ENCODE peak calls at places on chromosomes 11 and 22, in eight cellular contexts. L, G, U, J, I, H, F and C are unnamed samples.

GRCh38 chr11:35484435-35484834 is 41.0 kb downstream of the PAMR1 start:
- DNase-seq in H (no peak), J (no peak), F (no peak), G (peak), U (no peak), I (peak), L (no peak), C (peak)

GRCh38 chr11:494761-495536 is 12.1 kb downstream of the RNH1 start:
- DNase-seq in F (no peak), L (peak), J (no peak), H (no peak), G (no peak), I (peak), U (no peak), C (no peak)

GRCh38 chr11:65793625-65794400 is 7.0 kb downstream of the OVOL1 start:
- DNase-seq in G (no peak), U (no peak), I (no peak), H (no peak), F (no peak), L (no peak), J (no peak), C (no peak)

GRCh38 chr11:95680169-95680929 is 109.2 kb downstream of the FAM76B start:
- DNase-seq in G (no peak), U (no peak), L (no peak), J (peak), I (peak), H (no peak), F (no peak), C (peak)

GRCh38 chr11:72696866-72697428 is 22.7 kb upstream of the PDE2A start:
- DNase-seq in G (no peak), J (no peak), H (no peak), I (peak), U (no peak), L (peak), F (peak), C (peak)

GRCh38 chr11:447923-448731 is 2.0 kb upstream of the PTDSS2 start:
- DNase-seq in I (peak), L (peak), H (peak), J (peak), F (peak), U (peak), G (peak), C (peak)

GRCh38 chr22:45783021-45783420 is 111.4 kb downstream of the ATXN10 start:
- DNase-seq in U (no peak), F (no peak), I (no peak), J (no peak), L (no peak), G (no peak), H (no peak), C (no peak)

GRCh38 chr11:1060885-1061616 is 13.6 kb upstream of the MUC2 start:
- DNase-seq in J (peak), G (peak), F (no peak), I (peak), U (no peak), H (no peak), L (peak), C (peak)

GRCh38 chr11:115244314-115244713 is 259.9 kb downstream of the CADM1 start:
- DNase-seq in F (no peak), L (no peak), J (no peak), U (no peak), G (no peak), I (no peak), H (no peak), C (no peak)

GRCh38 chr22:39941661-39942060 is 18.5 kb upstream of the TMA7B start:
- DNase-seq in I (no peak), H (no peak), F (no peak), L (no peak), J (no peak), G (no peak), U (no peak), C (no peak)

GRCh38 chr22:27024982-27025381 is 367.6 kb downstream of the MIAT start:
- DNase-seq in G (no peak), U (no peak), F (no peak), I (no peak), L (no peak), H (no peak), J (no peak), C (no peak)

GRCh38 chr11:1231396-1232327 is 8.8 kb downstream of the MUC5B start:
- DNase-seq in F (no peak), H (peak), U (peak), J (no peak), L (peak), I (no peak), G (no peak), C (no peak)

GRCh38 chr11:98185245-98185644 is 835.5 kb upstream of the CNTN5 start:
- DNase-seq in H (no peak), J (no peak), U (no peak), L (no peak), G (no peak), F (no peak), I (no peak), C (no peak)

GRCh38 chr11:30174265-30175022 is 56.4 kb upstream of the FSHB start:
- DNase-seq in L (no peak), F (peak), I (no peak), G (no peak), J (no peak), H (no peak), U (no peak), C (no peak)

GRCh38 chr11:71310184-71310583 is 57.8 kb upstream of the SHANK2 start:
- DNase-seq in H (no peak), J (no peak), L (no peak), F (no peak), G (no peak), I (no peak), U (no peak), C (no peak)

GRCh38 chr22:48797731-48798130 is 1029.9 kb downstream of the BRD1 start:
- DNase-seq in G (no peak), L (no peak), H (no peak), U (no peak), F (no peak), I (no peak), J (no peak), C (no peak)

GRCh38 chr11:34053161-34053686 is 1.7 kb downstream of the CAPRIN1 start:
- DNase-seq in G (no peak), H (peak), I (peak), J (peak), L (peak), F (peak), U (peak), C (peak)

GRCh38 chr11:61037694-61038093 is 64.6 kb upstream of the CD5 start:
- DNase-seq in G (no peak), H (no peak), F (no peak), L (no peak), U (no peak), I (peak), J (peak), C (peak)

GRCh38 chr22:36510966-36511881 is 4.4 kb upstream of the FOXRED2 start:
- DNase-seq in F (peak), U (no peak), L (no peak), H (no peak), J (peak), G (no peak), I (peak), C (peak)

GRCh38 chr11:19903620-19904069 is 191.0 kb downstream of the NAV2 start:
- DNase-seq in U (peak), I (peak), J (peak), G (no peak), F (peak), H (no peak), L (peak), C (peak)

GRCh38 chr11:2077061-2077802 is 62.0 kb downstream of the IGF2 start:
- DNase-seq in L (no peak), U (no peak), F (no peak), J (peak), G (peak), I (peak), H (no peak), C (peak)

GRCh38 chr11:18987454-18988231 is 48.4 kb upstream of the MRGPRX1 start:
- DNase-seq in H (no peak), J (peak), U (no peak), G (no peak), F (no peak), I (peak), L (no peak), C (peak)

GRCh38 chr11:68340003-68340767 is 27.8 kb downstream of the LRP5 start:
- DNase-seq in I (no peak), U (no peak), L (no peak), H (no peak), G (no peak), F (no peak), J (no peak), C (no peak)

GRCh38 chr11:126357969-126358762 is 2.7 kb downstream of the ST3GAL4 start:
- DNase-seq in J (no peak), U (peak), L (no peak), F (no peak), G (no peak), H (peak), I (no peak), C (no peak)

GRCh38 chr22:46084943-46085830 is 65.1 kb upstream of the PPARA start:
- DNase-seq in L (peak), F (peak), I (peak), G (no peak), J (peak), H (peak), U (peak), C (peak)

GRCh38 chr22:47369431-47370015 is 607.1 kb downstream of the TBC1D22A start:
- DNase-seq in I (no peak), H (peak), G (no peak), U (no peak), L (no peak), F (no peak), J (no peak), C (no peak)

GRCh38 chr11:102061276-102061675 is 14.0 kb downstream of the CFAP300 start:
- DNase-seq in G (no peak), J (no peak), L (no peak), I (peak), U (no peak), H (no peak), F (no peak), C (peak)

GRCh38 chr11:93477684-93478234 is 65.4 kb downstream of the SMCO4 start:
- DNase-seq in I (peak), U (no peak), H (no peak), L (no peak), J (no peak), F (no peak), G (no peak), C (no peak)

GRCh38 chr22:41034741-41035140 is 57.7 kb upstream of the EP300 start:
- DNase-seq in J (no peak), F (no peak), H (no peak), L (no peak), U (no peak), G (no peak), I (no peak), C (no peak)

GRCh38 chr22:45844009-45844408 is 133.0 kb downstream of the WNT7B start:
- DNase-seq in F (no peak), U (no peak), J (no peak), H (no peak), L (no peak), G (no peak), I (no peak), C (no peak)

GRCh38 chr11:19101803-19102520 is 15.0 kb upstream of the ZDHHC13 start:
- DNase-seq in I (no peak), G (no peak), J (no peak), H (no peak), U (no peak), F (no peak), L (no peak), C (peak)

GRCh38 chr11:69342588-69343330 is 48.8 kb downstream of the MYEOV start:
- DNase-seq in U (peak), G (no peak), H (no peak), L (no peak), I (no peak), F (no peak), J (no peak), C (no peak)

GRCh38 chr22:26748845-26749244 is 91.5 kb downstream of the MIAT start:
- DNase-seq in G (no peak), J (no peak), U (no peak), L (no peak), I (no peak), H (no peak), F (no peak), C (no peak)

GRCh38 chr22:21975273-21975672 is 7.3 kb downstream of the TOP3B start:
- DNase-seq in U (no peak), G (no peak), J (no peak), H (no peak), L (peak), F (no peak), I (no peak), C (no peak)

GRCh38 chr22:27809700-27810365 is 8.3 kb upstream of the MN1 start:
- DNase-seq in U (no peak), L (no peak), F (no peak), H (no peak), G (no peak), J (no peak), I (peak), C (no peak)

GRCh38 chr11:32385998-32386397 is 49.3 kb downstream of the WT1 start:
- DNase-seq in J (peak), F (no peak), U (no peak), I (peak), G (no peak), H (no peak), L (no peak), C (peak)

GRCh38 chr11:129374081-129374992 is 1.3 kb upstream of the BARX2 start:
- DNase-seq in U (no peak), F (no peak), J (no peak), I (peak), H (no peak), L (no peak), G (no peak), C (peak)

DNA sequence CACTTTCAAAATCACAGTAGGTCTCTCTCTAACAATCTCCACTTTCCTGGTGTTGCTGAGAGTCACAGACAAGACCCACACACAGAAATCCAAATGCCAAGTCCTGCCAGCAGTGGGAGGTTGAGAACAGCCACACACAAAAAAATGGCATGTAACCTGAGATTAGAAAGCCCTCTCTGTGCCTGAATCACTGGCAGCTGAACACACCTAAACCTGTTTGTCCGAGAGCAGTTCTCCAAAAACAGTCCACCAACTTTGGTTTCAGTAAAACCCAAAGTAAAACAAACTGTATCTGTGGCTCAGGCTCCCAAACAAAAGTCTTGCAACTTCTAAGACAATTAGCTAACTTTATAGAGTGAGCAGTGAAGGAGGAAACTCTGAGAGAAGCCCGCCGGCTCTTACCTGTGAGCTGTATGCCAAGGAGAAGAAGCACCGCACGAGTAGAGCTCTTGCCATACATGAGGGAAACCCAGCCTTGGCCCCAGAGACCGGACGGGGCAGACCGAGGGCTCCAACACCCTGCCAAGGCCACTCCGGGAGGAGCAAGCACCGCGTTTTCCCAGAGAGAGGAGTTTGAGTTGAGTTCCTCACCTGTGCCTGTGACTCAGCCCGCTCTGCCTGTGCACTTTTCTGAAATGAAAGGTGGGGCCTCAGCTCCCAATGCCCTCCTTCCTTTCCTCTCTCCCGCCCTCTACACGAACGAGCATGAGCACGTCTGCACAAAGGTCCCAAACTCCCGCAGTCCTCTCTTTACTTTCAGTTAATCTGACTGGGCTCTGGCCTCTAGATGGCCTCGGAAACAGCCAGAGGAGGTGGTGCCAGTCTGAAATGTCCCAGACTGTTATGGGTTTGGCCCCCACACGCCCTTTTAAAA is at the start of gene MPZL2:
- DNase-seq in H (peak), U (no peak), J (peak), I (peak), G (no peak), L (no peak), F (peak), C (peak)
- H3K4me3 ChIP-seq in H (peak), U (peak), J (peak), I (no peak), G (no peak), L (peak), F (peak), C (peak)

DNA sequence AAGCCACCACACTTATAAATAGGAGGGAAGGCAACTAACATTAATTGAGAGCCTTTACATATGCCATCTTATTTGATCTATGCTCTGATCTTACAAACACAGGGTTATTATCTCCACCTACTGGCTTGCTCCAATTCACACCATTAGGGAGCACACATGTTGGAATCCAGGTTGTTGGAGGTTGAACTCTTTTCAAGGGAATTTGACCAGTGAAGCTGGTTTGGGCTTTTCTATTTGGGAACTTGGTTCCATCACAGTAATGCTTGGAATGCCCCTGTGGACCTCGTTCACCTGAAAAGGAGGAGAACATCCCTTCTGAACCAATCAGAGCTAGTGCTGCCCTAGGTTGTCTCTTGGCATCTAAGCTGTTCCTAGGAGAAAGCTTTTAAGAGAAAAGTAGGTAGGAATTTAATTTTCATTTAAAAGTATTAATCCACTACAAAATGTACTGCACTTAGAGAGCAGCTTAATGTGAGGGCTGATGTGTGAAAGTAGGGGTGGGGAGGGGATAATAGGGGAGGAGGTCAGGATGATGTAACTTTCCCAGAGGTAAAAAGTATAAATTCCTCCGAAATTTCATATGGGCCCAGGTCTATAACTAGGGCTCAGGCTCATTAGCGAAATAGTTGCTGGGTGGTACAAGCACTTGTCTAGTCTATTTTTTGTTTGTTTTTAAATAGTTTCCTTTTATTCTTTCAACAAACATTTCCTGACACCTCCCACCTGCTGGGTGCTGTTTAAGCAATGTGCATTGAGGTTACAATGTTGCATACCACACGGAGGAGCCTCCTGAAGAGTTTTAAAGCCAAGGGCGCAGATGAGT is 7.6 kb upstream of the MICAL2 start:
- DNase-seq in G (no peak), H (no peak), F (no peak), L (no peak), I (peak), U (no peak), J (no peak), C (no peak)
- TF ChIP-seq CTCF in G (peak), H (no peak), F (no peak), L (no peak), I (peak), U (no peak), J (peak), C (peak)

DNA sequence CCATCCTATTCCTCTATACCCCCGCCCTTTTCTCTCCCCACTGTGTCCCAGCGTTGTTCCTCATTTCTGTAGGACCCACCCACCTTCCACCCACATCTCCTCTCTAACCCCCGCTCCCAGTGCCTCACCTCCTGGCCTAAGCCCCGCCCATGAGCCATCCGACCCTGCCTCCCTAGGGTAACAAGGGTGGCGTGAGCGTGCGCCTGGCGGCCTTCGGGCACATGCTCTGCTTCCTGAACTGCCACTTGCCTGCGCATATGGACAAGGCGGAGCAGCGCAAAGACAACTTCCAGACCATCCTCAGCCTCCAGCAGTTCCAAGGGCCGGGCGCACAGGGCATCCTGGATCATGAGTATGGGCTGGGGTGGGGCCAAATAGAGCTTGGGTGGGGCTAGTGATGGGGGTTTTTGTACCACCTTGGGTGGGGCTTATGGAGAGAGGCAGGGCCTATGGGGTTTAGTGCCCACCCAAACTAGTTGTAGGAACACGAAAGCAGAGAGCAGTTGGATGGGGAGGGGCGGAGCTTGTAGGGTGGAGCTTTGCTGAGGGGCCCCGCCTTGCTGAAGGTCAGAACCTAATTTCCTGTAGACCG is 4.5 kb downstream of the INPP5J start:
- DNase-seq in H (no peak), I (peak), J (no peak), G (no peak), L (peak), F (no peak), U (no peak), C (no peak)
- H3K4me3 ChIP-seq in H (no peak), I (no peak), J (no peak), G (no peak), L (no peak), F (no peak), U (no peak), C (no peak)

DNA sequence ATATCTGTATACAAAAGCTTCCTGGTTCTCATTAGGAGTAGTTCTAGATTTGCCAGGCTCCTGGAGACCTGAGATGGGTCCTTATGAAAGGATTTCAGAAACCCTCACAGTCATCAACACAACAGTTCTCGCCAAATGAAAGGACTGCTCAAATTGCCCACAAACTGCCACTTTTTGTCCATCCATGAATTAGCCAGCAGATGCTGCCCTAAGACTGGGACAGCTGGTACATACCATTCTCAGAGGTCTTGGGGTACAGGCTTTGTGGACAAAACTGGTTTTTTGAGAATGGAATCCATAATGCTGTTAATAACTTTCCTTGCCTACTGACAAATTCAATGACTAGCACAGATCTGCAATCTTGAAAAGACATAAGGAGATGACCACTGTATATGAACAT is 23.4 kb upstream of the BDNF start:
- DNase-seq in F (no peak), L (no peak), U (no peak), I (no peak), J (no peak), H (no peak), G (no peak), C (no peak)
- TF ChIP-seq CTCF in F (no peak), L (no peak), U (no peak), I (peak), J (no peak), H (no peak), G (peak), C (no peak)